ENCODE peak calls at places on chromosomes 5 and 9, in five cellular contexts. Z, P, W, C and R are unnamed samples.
A peak's percentile ranks its signal among the peaks of the same experiment; 100 is the strongest.

GRCh38 chr9:127626752-127627493 is 14.8 kb downstream of the STXBP1 start:
- DNase-seq in Z (peak; percentile 16), P (peak; percentile 40), W (no peak), C (no peak), R (no peak)

GRCh38 chr9:4964540-4964939 is 20.5 kb upstream of the JAK2 start:
- DNase-seq in Z (no peak), P (no peak), W (no peak), C (no peak), R (no peak)

GRCh38 chr5:127647361-127647958 is 1.4 kb upstream of the CTXN3 start:
- DNase-seq in Z (no peak), P (no peak), W (no peak), C (no peak), R (no peak)

GRCh38 chr9:16688814-16689213 is 181.7 kb downstream of the BNC2 start:
- DNase-seq in Z (no peak), P (no peak), W (no peak), C (no peak), R (no peak)

GRCh38 chr9:108951578-108951977 is 17.4 kb downstream of the ABITRAM start:
- DNase-seq in Z (no peak), P (no peak), W (no peak), C (no peak), R (no peak)

GRCh38 chr5:136622737-136623136 is 257.4 kb upstream of the TRPC7 start:
- DNase-seq in Z (no peak), P (no peak), W (no peak), C (no peak), R (no peak)

GRCh38 chr9:87502446-87503232 is 5.0 kb downstream of the DAPK1 start:
- DNase-seq in Z (no peak), P (no peak), W (no peak), C (no peak), R (no peak)

GRCh38 chr9:126550891-126551351 is 62.8 kb upstream of the LMX1B start:
- DNase-seq in Z (no peak), P (peak; percentile 31), W (no peak), C (no peak), R (no peak)

GRCh38 chr9:109179801-109180523 is 12.9 kb upstream of the FRRS1L start:
- DNase-seq in Z (no peak), P (no peak), W (peak; percentile 78), C (no peak), R (no peak)

GRCh38 chr5:57532513-57533497 is 50.2 kb upstream of the ACTBL2 start:
- DNase-seq in Z (no peak), P (no peak), W (no peak), C (no peak), R (no peak)

GRCh38 chr5:82601085-82601484 is 322.9 kb upstream of the RPS23 start:
- DNase-seq in Z (no peak), P (no peak), W (no peak), C (no peak), R (no peak)

GRCh38 chr5:33737697-33738096 is 154.1 kb downstream of the ADAMTS12 start:
- DNase-seq in Z (no peak), P (no peak), W (no peak), C (no peak), R (no peak)

GRCh38 chr5:134902071-134902801 is 2.7 kb upstream of the PCBD2 start:
- DNase-seq in Z (no peak), P (no peak), W (no peak), C (no peak), R (no peak)

GRCh38 chr9:131651599-131651998 is 88.3 kb downstream of the RAPGEF1 start:
- DNase-seq in Z (no peak), P (no peak), W (no peak), C (no peak), R (no peak)

GRCh38 chr5:168833936-168834335 is 254.8 kb upstream of the PANK3 start:
- DNase-seq in Z (no peak), P (no peak), W (no peak), C (no peak), R (no peak)

GRCh38 chr5:66247176-66247960 is 103.3 kb downstream of the SREK1 start:
- DNase-seq in Z (no peak), P (no peak), W (no peak), C (no peak), R (no peak)

GRCh38 chr5:147072591-147072990 is 162.2 kb upstream of the STK32A start:
- DNase-seq in Z (peak; percentile 70), P (peak; percentile 51), W (no peak), C (no peak), R (no peak)

GRCh38 chr5:64165500-64166200 is at the start of gene RNF180:
- DNase-seq in Z (no peak), P (peak; percentile 49), W (peak; percentile 76), C (no peak), R (no peak)

GRCh38 chr9:78788101-78788500 is 491.2 kb downstream of the PSAT1 start:
- DNase-seq in Z (no peak), P (no peak), W (no peak), C (no peak), R (no peak)

GRCh38 chr5:169071-169727 is 22.1 kb upstream of the LRRC14B start:
- DNase-seq in Z (no peak), P (no peak), W (no peak), C (no peak), R (no peak)

GRCh38 chr5:135073771-135074345 is 39.8 kb upstream of the PITX1 start:
- DNase-seq in Z (peak; percentile 35), P (peak; percentile 53), W (no peak), C (no peak), R (no peak)